ENCODE peak calls at places on chromosome 19, in nine cellular contexts. Z, C, T, F, B, Q, S, J and U are unnamed samples.

GRCh38 chr19:16888629-16889371 is at the start of gene F2RL3:
- DNase-seq in Z (no peak), C (no peak), T (no peak), F (peak), B (peak), Q (no peak), S (no peak), J (peak), U (no peak)

GRCh38 chr19:41687419-41687818 is 651 bp downstream of the CEACAM7 start:
- DNase-seq in Z (no peak), C (no peak), T (no peak), F (no peak), B (no peak), Q (no peak), S (no peak), J (no peak), U (no peak)

GRCh38 chr19:12789904-12790619 is 1.2 kb upstream of the JUNB start:
- DNase-seq in Z (peak), C (peak), T (peak), F (peak), B (peak), Q (peak), S (peak), J (peak), U (peak)

GRCh38 chr19:6674868-6675305 is 4.9 kb upstream of the TNFSF14 start:
- DNase-seq in Z (peak), C (peak), T (peak), F (peak), B (no peak), Q (peak), S (peak), J (peak), U (peak)

GRCh38 chr19:49497047-49497789 is 984 bp downstream of the RPS11 start:
- DNase-seq in Z (peak), C (peak), T (no peak), F (no peak), B (peak), Q (peak), S (peak), J (peak), U (no peak)

GRCh38 chr19:58569191-58569942 is 3.8 kb downstream of the MZF1 start:
- DNase-seq in Z (no peak), C (no peak), T (no peak), F (no peak), B (no peak), Q (no peak), S (no peak), J (no peak), U (no peak)

GRCh38 chr19:45778010-45778671 is 4.1 kb downstream of the DMPK start:
- DNase-seq in Z (no peak), C (no peak), T (no peak), F (no peak), B (no peak), Q (no peak), S (no peak), J (no peak), U (no peak)

GRCh38 chr19:7850429-7850819 is 20.4 kb downstream of the EVI5L start:
- DNase-seq in Z (no peak), C (no peak), T (no peak), F (no peak), B (no peak), Q (no peak), S (no peak), J (no peak), U (no peak)

GRCh38 chr19:15264061-15264932 is 32.0 kb upstream of the EPHX3 start:
- DNase-seq in Z (peak), C (peak), T (peak), F (peak), B (peak), Q (no peak), S (peak), J (peak), U (no peak)

GRCh38 chr19:2507109-2507508 is 31.2 kb downstream of the GADD45B start:
- DNase-seq in Z (no peak), C (peak), T (no peak), F (no peak), B (peak), Q (peak), S (peak), J (peak), U (no peak)

GRCh38 chr19:15779756-15780476 is 7.5 kb upstream of the OR10H5 start:
- DNase-seq in Z (no peak), C (no peak), T (no peak), F (no peak), B (no peak), Q (peak), S (peak), J (peak), U (no peak)

GRCh38 chr19:3161453-3161852 is 17.1 kb upstream of the S1PR4 start:
- DNase-seq in Z (no peak), C (no peak), T (no peak), F (no peak), B (no peak), Q (no peak), S (peak), J (peak), U (no peak)

GRCh38 chr19:5967994-5968430 is 9.9 kb downstream of the RANBP3 start:
- DNase-seq in Z (peak), C (peak), T (no peak), F (peak), B (peak), Q (no peak), S (peak), J (peak), U (peak)

GRCh38 chr19:2040647-2041435 is 10.2 kb downstream of the MKNK2 start:
- DNase-seq in Z (no peak), C (no peak), T (no peak), F (no peak), B (no peak), Q (no peak), S (no peak), J (no peak), U (no peak)

GRCh38 chr19:12994701-12995595 is at the start of gene NFIX:
- DNase-seq in Z (no peak), C (peak), T (no peak), F (peak), B (peak), Q (peak), S (peak), J (peak), U (no peak)

GRCh38 chr19:8506402-8506957 is 4.0 kb upstream of the PRAM1 start:
- DNase-seq in Z (no peak), C (no peak), T (no peak), F (no peak), B (peak), Q (no peak), S (no peak), J (no peak), U (no peak)

GRCh38 chr19:16795042-16795441 is 34.2 kb upstream of the SIN3B start:
- DNase-seq in Z (no peak), C (no peak), T (no peak), F (no peak), B (no peak), Q (no peak), S (no peak), J (no peak), U (no peak)

GRCh38 chr19:7947939-7948338 is 4.5 kb upstream of the TIMM44 start:
- DNase-seq in Z (no peak), C (no peak), T (no peak), F (no peak), B (no peak), Q (no peak), S (peak), J (peak), U (no peak)

GRCh38 chr19:10708261-10708660 is 7.0 kb downstream of the QTRT1 start:
- DNase-seq in Z (no peak), C (no peak), T (no peak), F (no peak), B (no peak), Q (no peak), S (no peak), J (no peak), U (no peak)

GRCh38 chr19:7562646-7563393 is 27.3 kb downstream of the PNPLA6 start:
- DNase-seq in Z (no peak), C (no peak), T (no peak), F (no peak), B (no peak), Q (no peak), S (no peak), J (peak), U (no peak)

GRCh38 chr19:58033741-58034475 is at the start of gene ZSCAN1:
- DNase-seq in Z (no peak), C (peak), T (no peak), F (peak), B (peak), Q (peak), S (peak), J (peak), U (no peak)

GRCh38 chr19:16060294-16060693 is 16.0 kb upstream of the TPM4 start:
- DNase-seq in Z (no peak), C (no peak), T (no peak), F (no peak), B (no peak), Q (no peak), S (no peak), J (no peak), U (no peak)

GRCh38 chr19:17281391-17282304 is at the start of gene ANKLE1:
- DNase-seq in Z (no peak), C (no peak), T (no peak), F (peak), B (no peak), Q (no peak), S (no peak), J (peak), U (no peak)

GRCh38 chr19:49601482-49602038 is 10.6 kb downstream of the PRR12 start:
- DNase-seq in Z (no peak), C (no peak), T (no peak), F (no peak), B (no peak), Q (no peak), S (no peak), J (no peak), U (no peak)

GRCh38 chr19:40348961-40349507 is 539 bp downstream of the PLD3 start:
- DNase-seq in Z (no peak), C (no peak), T (no peak), F (no peak), B (peak), Q (peak), S (peak), J (peak), U (no peak)

GRCh38 chr19:3942790-3943409 is 10.0 kb downstream of the NMRK2 start:
- DNase-seq in Z (no peak), C (no peak), T (no peak), F (no peak), B (no peak), Q (no peak), S (no peak), J (no peak), U (no peak)

GRCh38 chr19:55115446-55116065 is 1.9 kb downstream of the PPP1R12C start:
- DNase-seq in Z (no peak), C (no peak), T (no peak), F (no peak), B (no peak), Q (no peak), S (peak), J (peak), U (no peak)

GRCh38 chr19:50870417-50871089 is 2.7 kb upstream of the KLK2 start:
- DNase-seq in Z (no peak), C (no peak), T (no peak), F (no peak), B (no peak), Q (no peak), S (no peak), J (peak), U (no peak)

GRCh38 chr19:44582581-44583265 is 30.6 kb upstream of the IGSF23 start:
- DNase-seq in Z (no peak), C (no peak), T (no peak), F (peak), B (no peak), Q (no peak), S (peak), J (peak), U (no peak)

GRCh38 chr19:42255766-42256750 is 1.1 kb upstream of the ERF start:
- DNase-seq in Z (no peak), C (no peak), T (no peak), F (peak), B (peak), Q (no peak), S (peak), J (peak), U (no peak)

GRCh38 chr19:45235485-45235884 is 9.7 kb downstream of the EXOC3L2 start:
- DNase-seq in Z (no peak), C (no peak), T (no peak), F (no peak), B (no peak), Q (no peak), S (no peak), J (no peak), U (no peak)

GRCh38 chr19:5693195-5694166 is 3.4 kb downstream of the RPL36 start:
- DNase-seq in Z (no peak), C (no peak), T (no peak), F (no peak), B (no peak), Q (no peak), S (no peak), J (no peak), U (no peak)

GRCh38 chr19:18340237-18340989 is at the start of gene PGPEP1:
- DNase-seq in Z (peak), C (peak), T (peak), F (peak), B (peak), Q (peak), S (peak), J (peak), U (no peak)

GRCh38 chr19:55212447-55212846 is 3.1 kb upstream of the PTPRH start:
- DNase-seq in Z (peak), C (no peak), T (no peak), F (no peak), B (no peak), Q (no peak), S (no peak), J (no peak), U (no peak)

GRCh38 chr19:46732172-46732938 is 13.5 kb upstream of the FKRP start:
- DNase-seq in Z (no peak), C (no peak), T (no peak), F (no peak), B (no peak), Q (no peak), S (no peak), J (no peak), U (no peak)

GRCh38 chr19:15859187-15859586 is 38.7 kb downstream of the CYP4F2 start:
- DNase-seq in Z (no peak), C (no peak), T (no peak), F (no peak), B (no peak), Q (no peak), S (no peak), J (no peak), U (no peak)